ENCODE peak calls at places on chromosomes 4 and X, in nine cellular contexts. One of them, this sample, is unnamed.

GRCh38 chrX:133045986-133046385 is 50.9 kb downstream of the USP26 start:
- DNase-seq in mammary epithelial cell: peak; percentile 9
- DNase-seq in left lung: no peak
- DNase-seq in astrocyte of the spinal cord: peak; percentile 8
- DNase-seq in fibroblast of mammary gland: peak; percentile 12
- DNase-seq in activated CD4-positive, alpha-beta T cell treated with anti-CD3 and anti-CD28 coated beads for 48 hours: no peak
- DNase-seq in glutamatergic neuron: no peak
- DNase-seq in GM13976: no peak
- DNase-seq in lung: no peak
- DNase-seq in this sample: peak; percentile 18

GRCh38 chr4:168496834-168497233 is at the start of gene PALLD:
- DNase-seq in mammary epithelial cell: no peak
- DNase-seq in fibroblast of mammary gland: peak; percentile 12
- DNase-seq in lung: no peak
- DNase-seq in GM13976: no peak
- DNase-seq in left lung: no peak
- DNase-seq in astrocyte of the spinal cord: peak; percentile 51
- DNase-seq in glutamatergic neuron: peak; percentile 27
- DNase-seq in activated CD4-positive, alpha-beta T cell treated with anti-CD3 and anti-CD28 coated beads for 48 hours: no peak
- DNase-seq in this sample: peak; percentile 74

GRCh38 chr4:74830928-74831327 is 36.6 kb upstream of the BTC start:
- DNase-seq in astrocyte of the spinal cord: no peak
- DNase-seq in glutamatergic neuron: no peak
- DNase-seq in left lung: no peak
- DNase-seq in GM13976: no peak
- DNase-seq in mammary epithelial cell: no peak
- DNase-seq in fibroblast of mammary gland: peak; percentile 19
- DNase-seq in lung: no peak
- DNase-seq in activated CD4-positive, alpha-beta T cell treated with anti-CD3 and anti-CD28 coated beads for 48 hours: no peak
- DNase-seq in this sample: peak; percentile 0

GRCh38 chrX:132181364-132181763 is 37.9 kb downstream of the RAP2C start:
- DNase-seq in lung: no peak
- DNase-seq in left lung: no peak
- DNase-seq in activated CD4-positive, alpha-beta T cell treated with anti-CD3 and anti-CD28 coated beads for 48 hours: no peak
- DNase-seq in glutamatergic neuron: no peak
- DNase-seq in astrocyte of the spinal cord: no peak
- DNase-seq in GM13976: no peak
- DNase-seq in fibroblast of mammary gland: no peak
- DNase-seq in mammary epithelial cell: peak; percentile 57
- DNase-seq in this sample: peak; percentile 89

GRCh38 chr4:138182838-138183426 is 59.2 kb downstream of the SLC7A11 start:
- DNase-seq in GM13976: no peak
- DNase-seq in left lung: no peak
- DNase-seq in activated CD4-positive, alpha-beta T cell treated with anti-CD3 and anti-CD28 coated beads for 48 hours: no peak
- DNase-seq in glutamatergic neuron: no peak
- DNase-seq in lung: no peak
- DNase-seq in astrocyte of the spinal cord: peak; percentile 76
- DNase-seq in mammary epithelial cell: peak; percentile 45
- DNase-seq in fibroblast of mammary gland: peak; percentile 82
- DNase-seq in this sample: peak; percentile 46

GRCh38 chr4:62914758-62915157 is 1494.5 kb downstream of the TECRL start:
- DNase-seq in GM13976: no peak
- DNase-seq in lung: no peak
- DNase-seq in glutamatergic neuron: no peak
- DNase-seq in astrocyte of the spinal cord: no peak
- DNase-seq in activated CD4-positive, alpha-beta T cell treated with anti-CD3 and anti-CD28 coated beads for 48 hours: no peak
- DNase-seq in mammary epithelial cell: no peak
- DNase-seq in fibroblast of mammary gland: no peak
- DNase-seq in left lung: no peak
- DNase-seq in this sample: no peak

GRCh38 chrX:149641832-149642231 is 10.2 kb upstream of the TMEM185A start:
- DNase-seq in astrocyte of the spinal cord: no peak
- DNase-seq in activated CD4-positive, alpha-beta T cell treated with anti-CD3 and anti-CD28 coated beads for 48 hours: no peak
- DNase-seq in left lung: no peak
- DNase-seq in GM13976: no peak
- DNase-seq in glutamatergic neuron: no peak
- DNase-seq in lung: no peak
- DNase-seq in mammary epithelial cell: no peak
- DNase-seq in fibroblast of mammary gland: peak; percentile 5
- DNase-seq in this sample: no peak

GRCh38 chr4:125315571-125316390 is 1.0 kb downstream of the FAT4 start:
- DNase-seq in fibroblast of mammary gland: peak; percentile 48
- DNase-seq in lung: peak; percentile 41
- DNase-seq in left lung: peak; percentile 85
- DNase-seq in astrocyte of the spinal cord: peak; percentile 73
- DNase-seq in mammary epithelial cell: peak; percentile 51
- DNase-seq in GM13976: peak; percentile 37
- DNase-seq in activated CD4-positive, alpha-beta T cell treated with anti-CD3 and anti-CD28 coated beads for 48 hours: peak; percentile 18
- DNase-seq in glutamatergic neuron: peak; percentile 80
- DNase-seq in this sample: peak; percentile 37

GRCh38 chr4:40395908-40396806 is 61.0 kb downstream of the CHRNA9 start:
- DNase-seq in glutamatergic neuron: no peak
- DNase-seq in GM13976: no peak
- DNase-seq in astrocyte of the spinal cord: peak; percentile 45
- DNase-seq in fibroblast of mammary gland: peak; percentile 64
- DNase-seq in lung: peak; percentile 86
- DNase-seq in left lung: no peak
- DNase-seq in activated CD4-positive, alpha-beta T cell treated with anti-CD3 and anti-CD28 coated beads for 48 hours: no peak
- DNase-seq in mammary epithelial cell: peak; percentile 35
- DNase-seq in this sample: peak; percentile 36

GRCh38 chr4:41683321-41683720 is 65.2 kb downstream of the PHOX2B start:
- DNase-seq in fibroblast of mammary gland: no peak
- DNase-seq in lung: no peak
- DNase-seq in GM13976: no peak
- DNase-seq in activated CD4-positive, alpha-beta T cell treated with anti-CD3 and anti-CD28 coated beads for 48 hours: no peak
- DNase-seq in glutamatergic neuron: no peak
- DNase-seq in mammary epithelial cell: no peak
- DNase-seq in astrocyte of the spinal cord: no peak
- DNase-seq in left lung: no peak
- DNase-seq in this sample: no peak

GRCh38 chrX:13463608-13464007 is 105.8 kb upstream of the EGFL6 start:
- DNase-seq in mammary epithelial cell: peak; percentile 53
- DNase-seq in lung: no peak
- DNase-seq in astrocyte of the spinal cord: peak; percentile 80
- DNase-seq in GM13976: no peak
- DNase-seq in fibroblast of mammary gland: peak; percentile 97
- DNase-seq in activated CD4-positive, alpha-beta T cell treated with anti-CD3 and anti-CD28 coated beads for 48 hours: no peak
- DNase-seq in glutamatergic neuron: peak; percentile 24
- DNase-seq in left lung: no peak
- DNase-seq in this sample: peak; percentile 40

GRCh38 chrX:44012484-44013096 is 39.4 kb upstream of the NDP start:
- DNase-seq in lung: peak; percentile 39
- DNase-seq in glutamatergic neuron: no peak
- DNase-seq in left lung: peak; percentile 63
- DNase-seq in GM13976: no peak
- DNase-seq in astrocyte of the spinal cord: peak; percentile 77
- DNase-seq in mammary epithelial cell: peak; percentile 93
- DNase-seq in activated CD4-positive, alpha-beta T cell treated with anti-CD3 and anti-CD28 coated beads for 48 hours: peak; percentile 68
- DNase-seq in fibroblast of mammary gland: peak; percentile 85
- DNase-seq in this sample: peak; percentile 99

GRCh38 chrX:22081475-22082092 is 49.5 kb downstream of the PHEX start:
- DNase-seq in fibroblast of mammary gland: peak; percentile 69
- DNase-seq in activated CD4-positive, alpha-beta T cell treated with anti-CD3 and anti-CD28 coated beads for 48 hours: peak; percentile 70
- DNase-seq in mammary epithelial cell: peak; percentile 43
- DNase-seq in lung: peak; percentile 42
- DNase-seq in astrocyte of the spinal cord: peak; percentile 59
- DNase-seq in GM13976: no peak
- DNase-seq in left lung: no peak
- DNase-seq in glutamatergic neuron: peak; percentile 68
- DNase-seq in this sample: peak; percentile 48

GRCh38 chr4:97500423-97500822 is 642.9 kb downstream of the STPG2 start:
- DNase-seq in astrocyte of the spinal cord: no peak
- DNase-seq in mammary epithelial cell: no peak
- DNase-seq in GM13976: no peak
- DNase-seq in fibroblast of mammary gland: no peak
- DNase-seq in glutamatergic neuron: no peak
- DNase-seq in left lung: no peak
- DNase-seq in activated CD4-positive, alpha-beta T cell treated with anti-CD3 and anti-CD28 coated beads for 48 hours: no peak
- DNase-seq in lung: no peak
- DNase-seq in this sample: no peak

GRCh38 chr4:8259743-8260430 is 9.7 kb upstream of the HTRA3 start:
- DNase-seq in astrocyte of the spinal cord: no peak
- DNase-seq in glutamatergic neuron: no peak
- DNase-seq in left lung: no peak
- DNase-seq in mammary epithelial cell: no peak
- DNase-seq in activated CD4-positive, alpha-beta T cell treated with anti-CD3 and anti-CD28 coated beads for 48 hours: no peak
- DNase-seq in fibroblast of mammary gland: no peak
- DNase-seq in GM13976: no peak
- DNase-seq in lung: no peak
- DNase-seq in this sample: no peak

GRCh38 chrX:129693343-129693742 is 38.6 kb upstream of the APLN start:
- DNase-seq in fibroblast of mammary gland: no peak
- DNase-seq in lung: peak; percentile 19
- DNase-seq in glutamatergic neuron: no peak
- DNase-seq in activated CD4-positive, alpha-beta T cell treated with anti-CD3 and anti-CD28 coated beads for 48 hours: no peak
- DNase-seq in left lung: no peak
- DNase-seq in GM13976: no peak
- DNase-seq in astrocyte of the spinal cord: no peak
- DNase-seq in mammary epithelial cell: no peak
- DNase-seq in this sample: no peak

GRCh38 chrX:41391606-41392005 is 55.5 kb upstream of the NYX start:
- DNase-seq in activated CD4-positive, alpha-beta T cell treated with anti-CD3 and anti-CD28 coated beads for 48 hours: no peak
- DNase-seq in left lung: no peak
- DNase-seq in GM13976: no peak
- DNase-seq in fibroblast of mammary gland: no peak
- DNase-seq in glutamatergic neuron: no peak
- DNase-seq in mammary epithelial cell: peak; percentile 83
- DNase-seq in astrocyte of the spinal cord: no peak
- DNase-seq in lung: no peak
- DNase-seq in this sample: no peak

GRCh38 chr4:153233761-153234371 is 29.6 kb downstream of the TRIM2 start:
- DNase-seq in mammary epithelial cell: peak; percentile 92
- DNase-seq in astrocyte of the spinal cord: peak; percentile 90
- DNase-seq in activated CD4-positive, alpha-beta T cell treated with anti-CD3 and anti-CD28 coated beads for 48 hours: no peak
- DNase-seq in fibroblast of mammary gland: peak; percentile 98
- DNase-seq in lung: peak; percentile 48
- DNase-seq in GM13976: no peak
- DNase-seq in left lung: no peak
- DNase-seq in glutamatergic neuron: no peak
- DNase-seq in this sample: peak; percentile 96

GRCh38 chrX:124328765-124329164 is 3.7 kb upstream of the TEX13D start:
- DNase-seq in lung: no peak
- DNase-seq in glutamatergic neuron: no peak
- DNase-seq in astrocyte of the spinal cord: peak; percentile 20
- DNase-seq in activated CD4-positive, alpha-beta T cell treated with anti-CD3 and anti-CD28 coated beads for 48 hours: no peak
- DNase-seq in fibroblast of mammary gland: peak; percentile 16
- DNase-seq in mammary epithelial cell: peak; percentile 71
- DNase-seq in GM13976: no peak
- DNase-seq in left lung: no peak
- DNase-seq in this sample: peak; percentile 29

GRCh38 chr4:602559-602942 is 22.8 kb upstream of the PDE6B start:
- DNase-seq in activated CD4-positive, alpha-beta T cell treated with anti-CD3 and anti-CD28 coated beads for 48 hours: peak; percentile 89
- DNase-seq in fibroblast of mammary gland: peak; percentile 25
- DNase-seq in lung: peak; percentile 64
- DNase-seq in glutamatergic neuron: peak; percentile 75
- DNase-seq in mammary epithelial cell: peak; percentile 60
- DNase-seq in GM13976: peak; percentile 81
- DNase-seq in left lung: no peak
- DNase-seq in astrocyte of the spinal cord: no peak
- DNase-seq in this sample: peak; percentile 30

GRCh38 chrX:16212436-16212835 is 45.2 kb downstream of the MAGEB17 start:
- DNase-seq in activated CD4-positive, alpha-beta T cell treated with anti-CD3 and anti-CD28 coated beads for 48 hours: peak; percentile 1
- DNase-seq in lung: no peak
- DNase-seq in left lung: no peak
- DNase-seq in fibroblast of mammary gland: peak; percentile 35
- DNase-seq in mammary epithelial cell: no peak
- DNase-seq in astrocyte of the spinal cord: no peak
- DNase-seq in glutamatergic neuron: no peak
- DNase-seq in GM13976: peak; percentile 14
- DNase-seq in this sample: peak; percentile 5

GRCh38 chrX:128862557-128862956 is 660.7 kb downstream of the SMARCA1 start:
- DNase-seq in mammary epithelial cell: no peak
- DNase-seq in left lung: no peak
- DNase-seq in GM13976: no peak
- DNase-seq in activated CD4-positive, alpha-beta T cell treated with anti-CD3 and anti-CD28 coated beads for 48 hours: no peak
- DNase-seq in lung: no peak
- DNase-seq in fibroblast of mammary gland: no peak
- DNase-seq in glutamatergic neuron: no peak
- DNase-seq in astrocyte of the spinal cord: no peak
- DNase-seq in this sample: no peak

GRCh38 chrX:82237328-82237727 is 1035.4 kb downstream of the SH3BGRL start:
- DNase-seq in fibroblast of mammary gland: peak; percentile 1
- DNase-seq in activated CD4-positive, alpha-beta T cell treated with anti-CD3 and anti-CD28 coated beads for 48 hours: no peak
- DNase-seq in lung: no peak
- DNase-seq in left lung: no peak
- DNase-seq in astrocyte of the spinal cord: peak; percentile 6
- DNase-seq in mammary epithelial cell: no peak
- DNase-seq in glutamatergic neuron: no peak
- DNase-seq in GM13976: no peak
- DNase-seq in this sample: no peak

GRCh38 chrX:123464709-123465108 is 268.1 kb downstream of the THOC2 start:
- DNase-seq in left lung: no peak
- DNase-seq in astrocyte of the spinal cord: no peak
- DNase-seq in mammary epithelial cell: no peak
- DNase-seq in GM13976: no peak
- DNase-seq in activated CD4-positive, alpha-beta T cell treated with anti-CD3 and anti-CD28 coated beads for 48 hours: no peak
- DNase-seq in lung: no peak
- DNase-seq in fibroblast of mammary gland: no peak
- DNase-seq in glutamatergic neuron: no peak
- DNase-seq in this sample: no peak

GRCh38 chrX:82666355-82666754 is 841.7 kb upstream of the POU3F4 start:
- DNase-seq in left lung: no peak
- DNase-seq in lung: no peak
- DNase-seq in fibroblast of mammary gland: peak; percentile 8
- DNase-seq in astrocyte of the spinal cord: peak; percentile 1
- DNase-seq in activated CD4-positive, alpha-beta T cell treated with anti-CD3 and anti-CD28 coated beads for 48 hours: no peak
- DNase-seq in GM13976: no peak
- DNase-seq in glutamatergic neuron: no peak
- DNase-seq in mammary epithelial cell: no peak
- DNase-seq in this sample: peak; percentile 11

GRCh38 chr4:4685810-4686209 is 144.0 kb upstream of the STX18 start:
- DNase-seq in lung: no peak
- DNase-seq in left lung: no peak
- DNase-seq in glutamatergic neuron: no peak
- DNase-seq in activated CD4-positive, alpha-beta T cell treated with anti-CD3 and anti-CD28 coated beads for 48 hours: no peak
- DNase-seq in GM13976: no peak
- DNase-seq in fibroblast of mammary gland: no peak
- DNase-seq in mammary epithelial cell: no peak
- DNase-seq in astrocyte of the spinal cord: no peak
- DNase-seq in this sample: no peak

GRCh38 chr4:4417886-4418285 is 31.0 kb downstream of the NSG1 start:
- DNase-seq in astrocyte of the spinal cord: no peak
- DNase-seq in GM13976: no peak
- DNase-seq in glutamatergic neuron: no peak
- DNase-seq in fibroblast of mammary gland: no peak
- DNase-seq in lung: no peak
- DNase-seq in left lung: no peak
- DNase-seq in mammary epithelial cell: no peak
- DNase-seq in activated CD4-positive, alpha-beta T cell treated with anti-CD3 and anti-CD28 coated beads for 48 hours: no peak
- DNase-seq in this sample: no peak

GRCh38 chr4:1749370-1749769 is 28.0 kb downstream of the TACC3 start:
- DNase-seq in left lung: no peak
- DNase-seq in activated CD4-positive, alpha-beta T cell treated with anti-CD3 and anti-CD28 coated beads for 48 hours: no peak
- DNase-seq in GM13976: no peak
- DNase-seq in lung: no peak
- DNase-seq in mammary epithelial cell: no peak
- DNase-seq in astrocyte of the spinal cord: no peak
- DNase-seq in fibroblast of mammary gland: no peak
- DNase-seq in glutamatergic neuron: peak; percentile 61
- DNase-seq in this sample: no peak

GRCh38 chrX:31279359-31279758 is 207.5 kb upstream of the FTHL17 start:
- DNase-seq in astrocyte of the spinal cord: no peak
- DNase-seq in left lung: no peak
- DNase-seq in glutamatergic neuron: no peak
- DNase-seq in lung: no peak
- DNase-seq in fibroblast of mammary gland: peak; percentile 42
- DNase-seq in mammary epithelial cell: peak; percentile 42
- DNase-seq in GM13976: no peak
- DNase-seq in activated CD4-positive, alpha-beta T cell treated with anti-CD3 and anti-CD28 coated beads for 48 hours: no peak
- DNase-seq in this sample: peak; percentile 42

GRCh38 chrX:41382699-41383645 is 49.0 kb downstream of the DDX3X start:
- DNase-seq in activated CD4-positive, alpha-beta T cell treated with anti-CD3 and anti-CD28 coated beads for 48 hours: peak; percentile 12
- DNase-seq in left lung: no peak
- DNase-seq in lung: no peak
- DNase-seq in glutamatergic neuron: no peak
- DNase-seq in fibroblast of mammary gland: peak; percentile 83
- DNase-seq in astrocyte of the spinal cord: peak; percentile 34
- DNase-seq in GM13976: no peak
- DNase-seq in mammary epithelial cell: no peak
- DNase-seq in this sample: peak; percentile 76

This sample was measured in M059J.